ENCODE peak calls at places on chromosomes 6 and 20, in four cellular contexts. One of them, this sample, is unnamed.

GRCh38 chr6:25026723-25027122 is 91.0 kb upstream of the RIPOR2 start:
- DNase-seq in Calu3: no peak
- DNase-seq in uterus: no peak
- DNase-seq in activated CD4-positive, alpha-beta T cell treated with anti-CD3 and anti-CD28 coated beads, Interleukin-2, amount 50 U/mL, for 4 hours: no peak
- DNase-seq in this sample: no peak

GRCh38 chr6:164023535-164023934 is 609.0 kb downstream of the QKI start:
- DNase-seq in Calu3: no peak
- DNase-seq in uterus: no peak
- DNase-seq in activated CD4-positive, alpha-beta T cell treated with anti-CD3 and anti-CD28 coated beads, Interleukin-2, amount 50 U/mL, for 4 hours: no peak
- DNase-seq in this sample: no peak

GRCh38 chr6:11969092-11969491 is 43.0 kb upstream of the HIVEP1 start:
- DNase-seq in Calu3: no peak
- DNase-seq in uterus: no peak
- DNase-seq in activated CD4-positive, alpha-beta T cell treated with anti-CD3 and anti-CD28 coated beads, Interleukin-2, amount 50 U/mL, for 4 hours: no peak
- DNase-seq in this sample: no peak

GRCh38 chr6:12436683-12437082 is 146.5 kb downstream of the EDN1 start:
- DNase-seq in Calu3: no peak
- DNase-seq in uterus: no peak
- DNase-seq in activated CD4-positive, alpha-beta T cell treated with anti-CD3 and anti-CD28 coated beads, Interleukin-2, amount 50 U/mL, for 4 hours: no peak
- DNase-seq in this sample: no peak

GRCh38 chr6:5084787-5085637 is at the start of gene PPP1R3G:
- DNase-seq in Calu3: peak
- DNase-seq in uterus: peak
- DNase-seq in activated CD4-positive, alpha-beta T cell treated with anti-CD3 and anti-CD28 coated beads, Interleukin-2, amount 50 U/mL, for 4 hours: no peak
- DNase-seq in this sample: no peak

GRCh38 chr6:129750390-129750789 is 40.4 kb upstream of the ARHGAP18 start:
- DNase-seq in Calu3: no peak
- DNase-seq in uterus: no peak
- DNase-seq in activated CD4-positive, alpha-beta T cell treated with anti-CD3 and anti-CD28 coated beads, Interleukin-2, amount 50 U/mL, for 4 hours: no peak
- DNase-seq in this sample: no peak

GRCh38 chr6:134482585-134483346 is 164.9 kb upstream of the SGK1 start:
- DNase-seq in Calu3: no peak
- DNase-seq in uterus: no peak
- DNase-seq in activated CD4-positive, alpha-beta T cell treated with anti-CD3 and anti-CD28 coated beads, Interleukin-2, amount 50 U/mL, for 4 hours: no peak
- DNase-seq in this sample: no peak

GRCh38 chr6:31971279-31971992 is 502 bp downstream of the DXO start:
- DNase-seq in Calu3: no peak
- DNase-seq in uterus: peak
- DNase-seq in activated CD4-positive, alpha-beta T cell treated with anti-CD3 and anti-CD28 coated beads, Interleukin-2, amount 50 U/mL, for 4 hours: no peak
- DNase-seq in this sample: no peak

GRCh38 chr6:141169419-141169818 is 963.3 kb upstream of the GJE1 start:
- DNase-seq in Calu3: no peak
- DNase-seq in uterus: no peak
- DNase-seq in activated CD4-positive, alpha-beta T cell treated with anti-CD3 and anti-CD28 coated beads, Interleukin-2, amount 50 U/mL, for 4 hours: no peak
- DNase-seq in this sample: no peak

GRCh38 chr6:81606965-81607381 is 145.5 kb downstream of the TENT5A start:
- DNase-seq in Calu3: no peak
- DNase-seq in uterus: no peak
- DNase-seq in activated CD4-positive, alpha-beta T cell treated with anti-CD3 and anti-CD28 coated beads, Interleukin-2, amount 50 U/mL, for 4 hours: no peak
- DNase-seq in this sample: no peak

GRCh38 chr6:3726421-3726820 is 25.1 kb downstream of the PXDC1 start:
- DNase-seq in Calu3: no peak
- DNase-seq in uterus: no peak
- DNase-seq in activated CD4-positive, alpha-beta T cell treated with anti-CD3 and anti-CD28 coated beads, Interleukin-2, amount 50 U/mL, for 4 hours: no peak
- DNase-seq in this sample: no peak

GRCh38 chr6:149049230-149049629 is 268.3 kb upstream of the TAB2 start:
- DNase-seq in Calu3: no peak
- DNase-seq in uterus: no peak
- DNase-seq in activated CD4-positive, alpha-beta T cell treated with anti-CD3 and anti-CD28 coated beads, Interleukin-2, amount 50 U/mL, for 4 hours: no peak
- DNase-seq in this sample: no peak

GRCh38 chr6:75349262-75349984 is 64.8 kb upstream of the TMEM30A start:
- DNase-seq in Calu3: peak
- DNase-seq in uterus: peak
- DNase-seq in activated CD4-positive, alpha-beta T cell treated with anti-CD3 and anti-CD28 coated beads, Interleukin-2, amount 50 U/mL, for 4 hours: no peak
- DNase-seq in this sample: no peak

GRCh38 chr6:136290406-136291010 is 862 bp upstream of the BCLAF1 start:
- DNase-seq in Calu3: peak
- DNase-seq in uterus: peak
- DNase-seq in activated CD4-positive, alpha-beta T cell treated with anti-CD3 and anti-CD28 coated beads, Interleukin-2, amount 50 U/mL, for 4 hours: peak
- DNase-seq in this sample: peak

GRCh38 chr6:143498428-143498827 is 13.1 kb downstream of the FUCA2 start:
- DNase-seq in Calu3: no peak
- DNase-seq in uterus: no peak
- DNase-seq in activated CD4-positive, alpha-beta T cell treated with anti-CD3 and anti-CD28 coated beads, Interleukin-2, amount 50 U/mL, for 4 hours: no peak
- DNase-seq in this sample: peak

GRCh38 chr20:51299413-51299812 is 243.1 kb downstream of the NFATC2 start:
- DNase-seq in Calu3: no peak
- DNase-seq in uterus: no peak
- DNase-seq in activated CD4-positive, alpha-beta T cell treated with anti-CD3 and anti-CD28 coated beads, Interleukin-2, amount 50 U/mL, for 4 hours: no peak
- DNase-seq in this sample: no peak

GRCh38 chr6:78810698-78811097 is 56.7 kb upstream of the IRAK1BP1 start:
- DNase-seq in Calu3: no peak
- DNase-seq in uterus: no peak
- DNase-seq in activated CD4-positive, alpha-beta T cell treated with anti-CD3 and anti-CD28 coated beads, Interleukin-2, amount 50 U/mL, for 4 hours: no peak
- DNase-seq in this sample: no peak

GRCh38 chr6:15997751-15998388 is 131.0 kb upstream of the MYLIP start:
- DNase-seq in Calu3: no peak
- DNase-seq in uterus: no peak
- DNase-seq in activated CD4-positive, alpha-beta T cell treated with anti-CD3 and anti-CD28 coated beads, Interleukin-2, amount 50 U/mL, for 4 hours: no peak
- DNase-seq in this sample: no peak

GRCh38 chr20:25750220-25750764 is 53.6 kb upstream of the ZNF337 start:
- DNase-seq in Calu3: no peak
- DNase-seq in uterus: no peak
- DNase-seq in activated CD4-positive, alpha-beta T cell treated with anti-CD3 and anti-CD28 coated beads, Interleukin-2, amount 50 U/mL, for 4 hours: no peak
- DNase-seq in this sample: no peak

GRCh38 chr20:32326507-32326851 is 31.7 kb upstream of the ASXL1 start:
- DNase-seq in Calu3: no peak
- DNase-seq in uterus: no peak
- DNase-seq in activated CD4-positive, alpha-beta T cell treated with anti-CD3 and anti-CD28 coated beads, Interleukin-2, amount 50 U/mL, for 4 hours: no peak
- DNase-seq in this sample: no peak